ENCODE peak calls at places on chromosome 20, in eight cellular contexts. M is A549, E is tibial nerve, O is adrenal gland, X is transverse colon, K is spleen, A is gastrocnemius medialis, P is stomach. C is an unnamed sample.

GRCh38 chr20:37271421-37271768 is 9.8 kb upstream of the GHRH start:
- DNase-seq in M (no peak), P (no peak), O (no peak), K (no peak), E (no peak), A (no peak), X (no peak), C (no peak)

GRCh38 chr20:2234788-2235187 is 61.0 kb upstream of the TGM3 start:
- DNase-seq in M (no peak), X (no peak), A (no peak), P (no peak), E (no peak), K (no peak), O (no peak), C (no peak)

GRCh38 chr20:63573739-63574131 is 304 bp downstream of the HELZ2 start:
- DNase-seq in X (no peak), E (no peak), O (no peak), M (no peak), P (no peak), K (no peak), A (no peak), C (no peak)

GRCh38 chr20:52783769-52784168 is 188.4 kb upstream of the TSHZ2 start:
- DNase-seq in P (no peak), A (no peak), M (no peak), X (no peak), E (no peak), O (no peak), K (no peak), C (no peak)

GRCh38 chr20:52569201-52569600 is 377.6 kb upstream of the ZFP64 start:
- DNase-seq in A (no peak), O (no peak), K (no peak), P (no peak), X (no peak), M (no peak), E (no peak), C (no peak)

GRCh38 chr20:38878798-38879197 is 47.4 kb upstream of the FAM83D start:
- DNase-seq in X (no peak), E (no peak), K (peak), O (no peak), P (no peak), M (no peak), A (no peak), C (peak)

GRCh38 chr20:445514-446336 is 16.6 kb downstream of the TBC1D20 start:
- DNase-seq in A (no peak), P (peak), O (no peak), M (no peak), X (no peak), E (no peak), K (no peak), C (no peak)

GRCh38 chr20:39600156-39600555 is 638.0 kb downstream of the DHX35 start:
- DNase-seq in M (no peak), A (no peak), X (no peak), P (no peak), K (no peak), E (no peak), O (no peak), C (no peak)

GRCh38 chr20:33781133-33781532 is 30.0 kb upstream of the CHMP4B start:
- DNase-seq in E (no peak), X (no peak), A (no peak), O (no peak), K (no peak), P (no peak), M (no peak), C (no peak)

GRCh38 chr20:34970193-34971037 is 14.7 kb downstream of the MYH7B start:
- DNase-seq in O (no peak), A (peak), X (no peak), P (no peak), E (no peak), M (no peak), K (no peak), C (no peak)

GRCh38 chr20:276620-277495 is 13.7 kb downstream of the C20orf96 start:
- DNase-seq in O (no peak), M (no peak), P (no peak), X (no peak), A (no peak), K (no peak), E (no peak), C (no peak)

GRCh38 chr20:50488236-50488806 is 21.9 kb upstream of the PTPN1 start:
- DNase-seq in E (no peak), X (no peak), K (no peak), A (no peak), P (no peak), M (no peak), O (no peak), C (no peak)

GRCh38 chr20:37393196-37393862 is 47.4 kb downstream of the SRC start:
- DNase-seq in P (no peak), E (no peak), M (no peak), K (peak), A (no peak), O (no peak), X (no peak), C (no peak)

GRCh38 chr20:57464642-57465211 is 60.2 kb downstream of the CTCFL start:
- DNase-seq in X (no peak), A (peak), P (no peak), O (peak), M (peak), K (peak), E (no peak), C (no peak)
- TF ChIP-seq CTCF in X (peak), A (peak), P (no peak), O (peak), M (no peak), K (peak), E (no peak), C (no peak)

GRCh38 chr20:4013041-4013440 is 2.3 kb downstream of the RNF24 start:
- DNase-seq in E (no peak), M (no peak), A (no peak), X (no peak), P (no peak), K (no peak), O (no peak), C (no peak)
- H3K4me3 ChIP-seq in E (no peak), M (no peak), A (no peak), X (no peak), P (no peak), K (peak), O (no peak), C (no peak)

GRCh38 chr20:55264825-55265224 is 740.5 kb downstream of the CBLN4 start:
- DNase-seq in P (no peak), A (no peak), E (no peak), K (no peak), M (no peak), O (no peak), X (no peak), C (no peak)
- TF ChIP-seq POLR2A in P (no peak), A (no peak), E (no peak), K (no peak), M (no peak), O (no peak), X (no peak), C (no peak)

GRCh38 chr20:48100483-48100882 is 315.2 kb upstream of the SULF2 start:
- DNase-seq in K (no peak), O (no peak), M (no peak), E (no peak), A (no peak), X (no peak), P (no peak), C (no peak)
- TF ChIP-seq CTCF in K (no peak), O (no peak), M (no peak), E (no peak), A (no peak), X (no peak), P (no peak), C (no peak)

GRCh38 chr20:56629464-56630085 is 469 bp downstream of the TFAP2C start:
- DNase-seq in A (no peak), O (no peak), P (no peak), K (no peak), M (peak), X (no peak), E (no peak), C (no peak)
- H3K4me3 ChIP-seq in A (peak), O (no peak), P (peak), K (peak), M (peak), X (peak), E (peak), C (peak)

DNA sequence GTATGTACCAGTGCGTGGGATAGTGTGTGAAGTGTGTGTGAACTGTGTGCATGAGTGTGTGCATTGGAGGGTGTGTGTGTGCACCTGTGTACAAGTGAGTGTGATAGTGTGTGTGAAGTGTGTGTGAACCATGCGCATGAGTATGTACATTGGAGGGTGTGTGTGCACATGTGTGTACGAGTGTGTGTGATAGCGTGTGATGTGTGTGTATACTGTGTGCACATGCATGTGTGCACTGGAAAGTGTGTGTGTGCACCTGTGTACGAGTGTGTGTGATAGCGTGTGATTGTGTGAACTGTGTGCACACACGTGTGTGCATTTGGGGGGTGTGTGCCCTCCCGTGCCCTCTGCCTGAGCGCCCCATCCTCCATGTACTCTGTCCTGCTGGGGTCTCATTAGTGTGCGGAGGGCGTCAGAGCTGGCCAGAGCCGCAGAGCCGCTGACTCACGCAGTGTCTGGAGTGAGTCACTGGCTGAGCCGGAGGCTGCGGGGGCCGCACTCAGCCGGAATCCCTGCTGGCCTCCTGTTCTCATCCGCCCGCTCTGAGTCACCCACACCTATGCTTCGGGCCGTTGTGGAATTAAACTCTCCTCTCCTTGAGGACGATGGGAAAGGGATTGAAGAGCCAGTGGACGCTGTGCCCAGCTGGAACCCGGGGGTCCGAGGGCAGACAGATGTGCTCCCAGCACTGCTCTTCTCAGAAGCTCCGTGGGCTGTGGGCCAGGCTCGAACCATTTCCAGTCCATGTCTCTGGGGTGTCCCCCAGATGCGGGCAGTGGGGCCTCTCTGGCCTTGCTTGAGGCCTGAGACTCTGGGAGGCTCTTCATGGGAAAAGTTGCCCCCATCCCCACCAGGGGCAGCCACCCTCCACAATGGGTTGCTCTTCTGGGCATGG is 27.3 kb upstream of the STX16 start:
- DNase-seq in K (peak), O (peak), P (no peak), X (peak), M (peak), E (no peak), A (peak), C (no peak)
- TF ChIP-seq POLR2A in K (no peak), O (no peak), P (no peak), X (no peak), M (no peak), E (no peak), A (no peak), C (no peak)

DNA sequence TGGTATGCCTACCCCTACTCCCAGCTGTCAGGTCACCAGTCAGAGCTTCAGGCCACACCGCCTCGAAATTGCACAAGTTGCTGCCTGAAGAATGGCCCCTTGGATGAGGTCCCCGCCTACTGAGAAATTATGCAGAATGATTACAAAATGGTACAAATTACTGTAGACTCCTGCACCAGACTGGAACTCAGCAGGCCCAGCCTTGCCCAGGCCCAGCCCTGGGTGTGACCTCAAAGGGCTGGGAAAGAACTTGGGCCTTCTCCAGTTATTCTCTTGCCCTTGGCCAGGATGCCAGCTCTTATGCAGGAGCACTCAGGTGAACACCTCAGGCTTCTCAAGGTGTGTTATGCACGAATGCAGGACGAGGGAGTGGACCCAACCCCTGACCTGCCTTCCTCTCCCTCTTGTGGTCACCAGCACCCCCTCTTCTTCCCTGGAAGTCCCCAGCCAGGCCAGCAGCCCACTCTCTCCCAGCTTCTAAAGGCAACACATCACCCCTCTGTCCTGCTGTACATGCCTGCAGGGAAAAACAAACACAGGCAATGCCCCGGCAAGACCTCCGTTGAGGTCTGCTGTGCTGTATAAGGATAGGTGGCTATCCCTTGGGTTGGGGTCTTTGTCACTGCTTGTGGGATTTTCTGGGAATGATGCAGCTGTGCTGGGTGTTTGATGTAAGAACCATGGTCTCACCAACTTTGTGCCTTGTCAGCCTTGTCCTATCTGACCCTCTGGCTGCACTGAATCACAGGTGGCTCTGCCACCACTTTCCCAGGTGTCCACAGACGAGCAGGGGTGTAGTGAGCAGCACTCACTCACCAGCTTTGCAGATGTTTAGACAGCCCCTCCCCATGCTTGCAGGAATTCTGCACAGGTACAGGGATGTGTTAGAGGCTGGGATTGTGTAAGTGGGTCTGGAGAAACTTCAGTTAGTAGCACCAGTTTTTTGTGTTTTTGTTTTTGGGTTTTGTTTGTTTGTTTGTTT is 88.5 kb upstream of the NAA20 start:
- DNase-seq in A (no peak), E (no peak), K (no peak), M (no peak), P (peak), O (no peak), X (peak), C (peak)
- TF ChIP-seq CTCF in A (no peak), E (no peak), K (no peak), M (no peak), P (no peak), O (no peak), X (no peak), C (no peak)

DNA sequence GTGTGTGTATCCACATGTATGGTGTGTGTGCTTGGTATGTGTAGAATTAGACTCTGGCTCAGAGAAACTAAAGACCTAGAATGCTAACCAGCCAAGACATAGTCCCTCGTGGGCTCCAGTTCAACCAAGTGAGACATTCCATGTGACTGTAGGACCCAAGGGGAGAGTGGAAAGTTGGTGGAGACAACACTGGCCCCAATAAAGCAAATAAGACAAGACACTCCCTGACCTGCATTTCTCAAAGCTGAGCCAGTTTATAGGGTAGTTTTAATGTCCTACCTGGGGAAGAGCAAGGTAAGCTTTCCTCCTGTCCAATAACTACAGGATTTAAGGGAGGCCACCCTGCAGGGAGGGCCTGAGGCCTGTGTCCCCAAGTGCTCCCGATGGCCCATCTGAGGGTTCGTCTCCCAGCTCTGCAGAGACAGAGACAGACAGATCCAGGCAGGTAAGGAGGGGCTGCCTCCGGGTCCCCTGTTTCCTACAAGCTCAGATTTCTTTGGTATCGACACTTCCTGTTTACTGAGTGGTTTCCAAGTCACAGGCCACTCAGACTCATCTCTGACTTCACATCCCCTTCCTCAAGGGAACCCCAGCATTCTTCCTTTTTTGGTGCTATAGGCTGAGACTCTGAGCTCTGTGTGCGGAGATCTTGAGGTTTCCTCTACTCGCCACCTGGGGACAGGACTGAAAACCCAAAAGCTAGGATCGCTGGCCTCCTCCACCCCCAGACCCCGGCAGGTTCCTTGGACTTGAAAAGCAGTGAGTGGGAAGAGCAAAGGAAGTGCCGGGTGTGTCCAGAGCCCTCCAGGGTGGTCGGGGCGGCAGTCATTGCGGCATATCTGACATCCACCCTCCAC is 92.4 kb downstream of the PRND start:
- DNase-seq in K (peak), M (no peak), E (peak), O (no peak), P (no peak), X (peak), A (no peak), C (peak)
- H3K4me3 ChIP-seq in K (peak), M (no peak), E (no peak), O (no peak), P (peak), X (no peak), A (peak), C (peak)

C was measured in Peyer's patch.